ENCODE peak calls at places on chromosomes 11 and 22, in six cellular contexts. M, K, A, U, V and X are unnamed samples. For H3K4me1 and H3K27me3, the result is how much of the 10 kb centered on the place peaks cover.

GRCh38 chr22:30870451-30871345 is 97.9 kb downstream of the MORC2 start:
- DNase-seq in M (no peak), K (peak), A (no peak), U (no peak), V (no peak), X (peak)

GRCh38 chr11:7612661-7613393 is 60.5 kb downstream of the CYB5R2 start:
- DNase-seq in M (peak), K (no peak), A (peak), U (peak), V (no peak), X (no peak)

GRCh38 chr11:64081663-64082442 is 46.1 kb downstream of the FLRT1 start:
- DNase-seq in M (no peak), K (peak), A (no peak), U (no peak), V (no peak), X (no peak)

GRCh38 chr11:14625804-14626203 is 17.8 kb upstream of the PDE3B start:
- DNase-seq in M (no peak), K (no peak), A (no peak), U (no peak), V (no peak), X (no peak)

GRCh38 chr11:10327254-10327653 is 22.4 kb downstream of the ADM start:
- DNase-seq in M (peak), K (no peak), A (no peak), U (no peak), V (no peak), X (no peak)

GRCh38 chr22:47148510-47148909 is 386.1 kb downstream of the TBC1D22A start:
- DNase-seq in M (no peak), K (no peak), A (no peak), U (no peak), V (no peak), X (no peak)

GRCh38 chr11:119608201-119608600 is 120.8 kb downstream of the NECTIN1 start:
- DNase-seq in M (no peak), K (no peak), A (no peak), U (no peak), V (no peak), X (no peak)

GRCh38 chr22:19870153-19871022 is 15.7 kb upstream of the GNB1L start:
- DNase-seq in M (no peak), K (peak), A (no peak), U (no peak), V (no peak), X (peak)

GRCh38 chr22:20463324-20464095 is 25.9 kb upstream of the SCARF2 start:
- DNase-seq in M (no peak), K (peak), A (no peak), U (no peak), V (peak), X (no peak)

GRCh38 chr11:40162901-40163300 is 1296.6 kb downstream of the LRRC4C start:
- DNase-seq in M (no peak), K (no peak), A (no peak), U (no peak), V (no peak), X (no peak)

GRCh38 chr22:35480143-35480542 is 60.5 kb upstream of the RASD2 start:
- DNase-seq in M (peak), K (no peak), A (no peak), U (no peak), V (no peak), X (no peak)

GRCh38 chr11:12840871-12841516 is 166.8 kb downstream of the TEAD1 start:
- DNase-seq in M (peak), K (no peak), A (peak), U (no peak), V (no peak), X (peak)

GRCh38 chr11:905952-906351 is 4.7 kb downstream of the CHID1 start:
- DNase-seq in M (no peak), K (no peak), A (no peak), U (no peak), V (no peak), X (no peak)

GRCh38 chr11:69080361-69080973 is 31.7 kb downstream of the TPCN2 start:
- DNase-seq in M (peak), K (no peak), A (no peak), U (no peak), V (peak), X (no peak)

GRCh38 chr11:19076744-19077589 is 16.4 kb upstream of the MRGPRX2 start:
- DNase-seq in M (peak), K (peak), A (peak), U (peak), V (peak), X (peak)

GRCh38 chr11:77379253-77379652 is 77.8 kb upstream of the GDPD4 start:
- DNase-seq in M (peak), K (no peak), A (no peak), U (no peak), V (no peak), X (no peak)

GRCh38 chr11:47376543-47377371 is 1.6 kb downstream of the SPI1 start:
- DNase-seq in M (no peak), K (no peak), A (no peak), U (peak), V (no peak), X (no peak)

GRCh38 chr22:47452184-47452583 is 689.7 kb downstream of the TBC1D22A start:
- DNase-seq in M (no peak), K (no peak), A (no peak), U (peak), V (no peak), X (peak)

GRCh38 chr22:44181033-44181911 is 547 bp downstream of the PARVG start:
- DNase-seq in M (no peak), K (peak), A (no peak), U (no peak), V (peak), X (no peak)

GRCh38 chr11:11845066-11845465 is 3.3 kb downstream of the USP47 start:
- DNase-seq in M (no peak), K (no peak), A (no peak), U (peak), V (no peak), X (no peak)

GRCh38 chr11:73866586-73866996 is 10.1 kb downstream of the COA4 start:
- DNase-seq in M (peak), K (no peak), A (no peak), U (peak), V (no peak), X (no peak)

GRCh38 chr11:95485115-95485900 is 254.3 kb upstream of the SESN3 start:
- DNase-seq in M (no peak), K (no peak), A (no peak), U (no peak), V (no peak), X (no peak)

GRCh38 chr22:35524966-35525686 is 15.5 kb upstream of the RASD2 start:
- DNase-seq in M (no peak), K (no peak), A (no peak), U (no peak), V (no peak), X (no peak)

GRCh38 chr11:27882066-27882697 is 181.9 kb upstream of the BDNF start:
- DNase-seq in M (peak), K (no peak), A (no peak), U (no peak), V (no peak), X (no peak)

GRCh38 chr11:133947298-133947905 is 9.4 kb downstream of the IGSF9B start:
- DNase-seq in M (peak), K (peak), A (peak), U (peak), V (peak), X (peak)

GRCh38 chr11:3022300-3022967 is 30.3 kb upstream of the NAP1L4 start:
- DNase-seq in M (peak), K (no peak), A (no peak), U (peak), V (no peak), X (no peak)

GRCh38 chr11:15346907-15347306 is 232.2 kb downstream of the INSC start:
- DNase-seq in M (no peak), K (no peak), A (no peak), U (no peak), V (no peak), X (no peak)

GRCh38 chr11:65742353-65742752 is 21.8 kb upstream of the RNASEH2C start:
- DNase-seq in M (no peak), K (no peak), A (no peak), U (peak), V (no peak), X (no peak)

DNA sequence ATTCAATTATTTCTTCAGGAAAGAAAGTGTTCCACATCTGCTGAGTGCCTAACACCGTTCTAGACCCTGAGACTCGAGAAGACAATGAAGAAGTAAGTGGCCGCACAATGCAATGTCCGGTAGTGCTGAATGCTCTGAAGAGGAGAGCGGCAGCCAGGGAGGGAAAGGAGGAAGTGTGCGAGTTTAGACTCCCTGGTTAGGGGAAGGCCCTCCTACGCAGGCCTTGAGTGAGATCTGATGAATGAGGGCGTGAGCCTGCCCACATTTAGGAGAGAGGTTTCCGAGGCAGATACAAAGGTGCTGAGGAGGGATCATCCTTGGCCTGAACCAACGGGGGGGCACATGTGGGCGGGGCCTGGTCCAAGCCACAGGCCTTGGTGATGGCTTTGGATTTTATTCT is 558.6 kb downstream of the NTM start:
- DNase-seq in M (no peak), K (no peak), A (peak), U (no peak), V (no peak), X (no peak)
- H3K4me1 ChIP-seq in M (under half), K (under half), A (under half), U (under half), V (under half), X (under half)

GRCh38 chr22:17921871-17922821 is 102.2 kb downstream of the MICAL3 start:
- DNase-seq in M (no peak), K (no peak), A (peak), U (peak), V (no peak), X (peak)
- H3K27ac ChIP-seq in M (peak), K (peak), A (no peak), U (peak), V (no peak), X (no peak)

DNA sequence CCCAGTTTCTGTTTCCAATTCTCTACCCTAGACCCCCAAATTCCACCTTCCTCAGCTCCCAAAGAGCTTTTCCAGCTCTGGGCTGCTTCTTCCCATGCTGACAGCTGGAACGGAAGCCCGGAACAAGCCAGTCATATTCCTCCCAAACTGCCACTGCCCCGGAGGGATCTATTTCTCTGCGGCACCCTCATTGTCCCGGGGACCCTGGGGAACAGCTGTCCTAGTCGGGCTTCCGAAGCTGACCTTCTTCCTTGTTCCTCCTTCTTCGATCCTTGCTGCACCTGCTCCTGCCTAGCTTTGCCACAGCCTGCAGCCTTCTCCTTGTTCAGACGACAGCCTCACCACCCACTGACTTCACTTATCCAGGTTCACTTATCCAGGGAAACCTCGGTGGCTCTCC is 105.7 kb downstream of the TSPAN18 start:
- DNase-seq in M (no peak), K (no peak), A (no peak), U (no peak), V (no peak), X (no peak)
- H3K27me3 ChIP-seq in M (under half), K (under half), A (half or more), U (under half), V (under half), X (under half)

GRCh38 chr11:128942272-128942612 is 429 bp downstream of the TP53AIP1 start:
- DNase-seq in M (no peak), K (no peak), A (no peak), U (no peak), V (no peak), X (no peak)
- H3K4me1 ChIP-seq in M (under half), K (under half), A (under half), U (under half), V (under half), X (under half)

DNA sequence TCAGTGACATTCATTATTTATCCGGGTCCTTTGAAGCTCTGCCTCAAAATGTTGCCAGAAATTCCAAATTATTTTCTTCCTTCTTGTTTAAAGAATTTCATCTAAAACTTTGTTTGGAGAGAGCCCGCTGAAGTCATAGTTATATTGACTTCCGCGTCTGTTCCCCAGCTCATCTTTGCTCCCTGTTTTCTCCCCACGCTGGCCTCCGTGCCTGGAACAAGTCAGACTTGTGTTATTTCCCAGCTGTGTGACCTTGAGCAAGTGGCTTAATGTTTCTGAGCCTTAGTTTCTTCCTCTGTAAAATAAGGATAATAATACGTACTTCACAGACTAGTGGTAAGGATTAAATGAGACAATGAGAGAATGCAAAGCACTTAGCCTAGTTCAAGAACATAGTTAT is 133.9 kb downstream of the COMMD9 start:
- DNase-seq in M (no peak), K (no peak), A (no peak), U (no peak), V (no peak), X (no peak)
- H3K27ac ChIP-seq in M (no peak), K (no peak), A (peak), U (no peak), V (no peak), X (no peak)

GRCh38 chr22:28831140-28832072 is 31.0 kb upstream of the XBP1 start:
- DNase-seq in M (no peak), K (no peak), A (no peak), U (no peak), V (no peak), X (no peak)
- H3K27me3 ChIP-seq in M (under half), K (under half), A (under half), U (under half), V (under half), X (under half)